ENCODE peak calls at places on chromosomes 7 and 10, in four cellular contexts. L is lower lobe of right lung, C is SK-N-SH, D is foreskin keratinocyte. H is an unnamed sample.

GRCh38 chr7:29884399-29885272 is 78.3 kb downstream of the WIPF3 start:
- DNase-seq in C (peak), D (peak), L (no peak), H (peak)

GRCh38 chr10:1366811-1367425 is 310.7 kb downstream of the WDR37 start:
- DNase-seq in L (no peak), C (peak), D (no peak), H (no peak)

GRCh38 chr10:35335718-35336083 is 608 bp upstream of the CCNY start:
- DNase-seq in L (peak), D (peak), C (no peak), H (no peak)

GRCh38 chr10:129658673-129659072 is 191.6 kb downstream of the MGMT start:
- DNase-seq in D (no peak), L (no peak), C (no peak), H (no peak)

GRCh38 chr7:106895246-106895864 is 30.3 kb downstream of the PIK3CG start:
- DNase-seq in D (no peak), L (no peak), C (no peak), H (no peak)

GRCh38 chr10:17669185-17669872 is 25.4 kb downstream of the STAM start:
- DNase-seq in L (no peak), C (no peak), D (no peak), H (no peak)

GRCh38 chr10:43304687-43305333 is 37.9 kb upstream of the RASGEF1A start:
- DNase-seq in C (peak), L (peak), D (no peak), H (no peak)

GRCh38 chr10:117094856-117095255 is 43.2 kb downstream of the VAX1 start:
- DNase-seq in D (no peak), C (no peak), L (no peak), H (no peak)

GRCh38 chr10:94088926-94089381 is 95.2 kb downstream of the PLCE1 start:
- DNase-seq in C (no peak), L (no peak), D (no peak), H (no peak)

GRCh38 chr10:113053881-113054280 is 103.8 kb downstream of the TCF7L2 start:
- DNase-seq in C (no peak), L (no peak), D (peak), H (no peak)

GRCh38 chr10:125199261-125199660 is 38.9 kb upstream of the CTBP2 start:
- DNase-seq in C (no peak), L (no peak), D (no peak), H (no peak)

GRCh38 chr10:113158183-113158582 is 208.1 kb downstream of the TCF7L2 start:
- DNase-seq in D (no peak), C (peak), L (no peak), H (peak)

GRCh38 chr7:54961391-54961790 is 57.4 kb upstream of the EGFR start:
- DNase-seq in L (no peak), C (no peak), D (peak), H (peak)

GRCh38 chr7:114650491-114650890 is 235.9 kb downstream of the FOXP2 start:
- DNase-seq in C (no peak), L (no peak), D (no peak), H (no peak)

GRCh38 chr10:20935926-20936325 is 38.8 kb upstream of the NEBL start:
- DNase-seq in D (no peak), C (no peak), L (no peak), H (no peak)

GRCh38 chr10:70378122-70378521 is 4.3 kb downstream of the LRRC20 start:
- DNase-seq in D (peak), C (no peak), L (no peak), H (peak)

GRCh38 chr10:37754538-37755323 is 102.7 kb downstream of the ZNF248 start:
- DNase-seq in C (peak), L (no peak), D (peak), H (peak)

GRCh38 chr7:50142421-50143113 is 49.5 kb upstream of the ZPBP start:
- DNase-seq in C (no peak), D (peak), L (no peak), H (no peak)

GRCh38 chr7:5420841-5421625 is 2.6 kb downstream of the TNRC18 start:
- DNase-seq in L (peak), D (no peak), C (peak), H (no peak)

GRCh38 chr7:33710608-33711007 is 194.7 kb upstream of the BMPER start:
- DNase-seq in D (no peak), C (no peak), L (no peak), H (no peak)

GRCh38 chr10:55183993-55184392 is 383.0 kb upstream of the PCDH15 start:
- DNase-seq in C (no peak), L (no peak), D (peak), H (no peak)

GRCh38 chr7:70417061-70417655 is 714.8 kb upstream of the GALNT17 start:
- DNase-seq in D (no peak), L (no peak), C (peak), H (no peak)

GRCh38 chr10:123804716-123805115 is 86.9 kb downstream of the CPXM2 start:
- DNase-seq in C (no peak), L (no peak), D (no peak), H (no peak)

DNA sequence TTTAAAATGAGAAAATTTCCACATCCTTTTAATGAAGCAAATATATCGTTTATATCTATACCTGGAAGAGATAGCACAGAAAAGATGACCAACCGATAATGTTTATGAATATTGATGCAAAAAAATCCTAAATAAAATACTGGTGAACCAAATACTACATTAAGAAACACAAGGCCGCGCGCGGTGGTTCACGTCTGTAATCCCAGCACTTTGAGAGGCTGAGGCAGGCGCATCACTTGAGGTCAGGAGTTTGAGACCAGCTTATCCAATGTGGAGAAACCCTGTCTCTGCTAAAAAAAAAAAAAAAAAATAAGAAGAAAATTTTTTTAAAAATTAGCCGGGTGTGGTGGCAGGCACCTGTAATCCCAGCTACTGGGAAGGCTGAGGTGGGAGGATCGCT is 25.8 kb downstream of the SHH start:
- DNase-seq in C (no peak), D (no peak), L (no peak), H (no peak)
- H3K27ac ChIP-seq in C (no peak), D (no peak), L (no peak), H (no peak)

DNA sequence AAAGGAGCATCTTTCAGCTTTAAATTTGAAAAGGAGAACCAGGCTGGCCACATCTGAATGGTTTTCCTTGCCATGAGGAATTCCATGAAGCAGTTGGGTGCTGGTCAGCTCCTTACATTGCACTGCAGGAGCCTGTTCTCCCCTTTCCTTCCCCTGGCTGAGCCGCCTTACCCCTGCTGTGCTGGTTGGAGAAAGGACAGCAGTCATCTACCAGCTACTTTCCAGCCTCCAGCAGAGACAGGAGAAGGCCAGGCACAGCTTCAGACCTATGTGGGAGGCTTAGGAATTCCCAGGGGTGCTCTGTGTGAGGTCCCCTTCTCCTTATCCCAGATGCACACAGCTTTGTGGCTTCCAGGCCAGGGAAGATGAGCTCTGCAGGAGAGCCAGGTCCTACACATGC is 4.7 kb downstream of the C10orf71 start:
- DNase-seq in D (no peak), L (no peak), C (no peak), H (no peak)
- TF ChIP-seq CTCF in D (no peak), L (no peak), C (no peak), H (no peak)

DNA sequence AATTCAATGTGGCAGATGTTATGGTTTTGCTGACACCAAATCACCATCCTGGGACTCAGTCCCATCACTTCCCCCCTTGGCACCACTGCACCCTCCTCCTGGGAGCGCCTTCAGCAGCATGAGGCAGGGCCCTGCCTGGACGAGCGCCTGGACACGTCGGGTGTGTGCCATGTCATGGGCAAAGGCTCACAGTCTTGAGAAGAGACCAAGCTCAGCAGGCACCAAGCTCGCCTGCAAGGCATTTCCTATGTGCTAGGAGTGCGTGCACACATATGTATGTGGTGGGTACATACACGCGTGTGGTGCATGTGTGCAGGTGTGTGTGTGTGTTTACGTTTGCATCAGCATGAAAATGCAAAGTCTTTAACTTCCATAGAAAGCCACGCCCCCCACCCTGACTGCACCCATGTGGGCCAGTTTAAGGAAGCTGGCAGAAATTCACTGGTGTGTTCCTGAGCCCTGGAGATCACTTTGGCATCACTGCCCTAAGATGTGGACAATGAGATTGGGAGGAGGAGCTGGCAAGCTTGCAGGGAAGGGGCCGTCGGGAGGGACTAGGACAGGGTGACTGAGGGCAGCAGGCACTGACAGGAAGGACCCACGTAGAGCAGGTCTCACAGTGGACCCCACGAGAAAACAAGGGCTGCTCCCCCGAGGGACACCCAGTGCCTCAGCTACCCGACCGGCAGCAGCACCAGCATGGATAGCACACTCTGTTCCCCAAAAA is 169.9 kb upstream of the PPP2R2D start:
- DNase-seq in D (no peak), L (no peak), C (peak), H (no peak)
- H3K27ac ChIP-seq in D (no peak), L (no peak), C (no peak), H (no peak)

DNA sequence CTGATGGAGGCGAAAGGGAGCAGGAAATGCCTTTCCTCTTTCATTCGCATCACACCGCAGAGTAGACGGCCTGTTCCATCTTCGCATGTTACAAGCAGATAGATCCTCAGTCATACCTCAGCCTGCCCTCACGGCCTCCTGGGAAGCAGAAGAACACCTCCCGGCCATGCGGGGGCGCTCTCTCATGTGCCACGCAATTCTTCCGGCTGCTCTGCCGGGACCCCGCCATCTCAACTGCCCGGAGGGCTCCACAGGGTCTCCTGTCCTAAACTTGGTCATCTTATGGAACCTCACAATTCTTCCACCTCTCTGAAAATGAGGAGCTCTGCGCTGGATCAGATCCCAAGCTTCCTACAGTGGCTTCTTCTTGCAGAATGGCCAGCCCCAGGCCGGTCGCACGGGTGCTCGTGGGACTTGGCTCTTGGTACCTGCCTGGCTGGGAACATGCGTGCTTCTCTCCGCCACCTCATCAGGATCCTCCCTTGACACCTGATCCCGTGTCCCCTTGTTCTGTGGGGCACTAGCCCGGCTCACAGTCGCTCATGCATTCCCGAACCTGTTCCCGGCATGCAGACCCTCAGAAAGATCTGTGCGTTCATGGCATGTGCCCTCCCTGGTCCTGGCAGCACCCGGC is 262.8 kb upstream of the SHH start:
- DNase-seq in L (no peak), C (no peak), D (no peak), H (no peak)
- TF ChIP-seq CTCF in L (no peak), C (peak), D (no peak), H (no peak)

GRCh38 chr7:129739427-129739826 is 127.9 kb downstream of the NRF1 start:
- DNase-seq in C (no peak), D (peak), L (no peak), H (no peak)

GRCh38 chr7:129742267-129742666 is 130.7 kb downstream of the NRF1 start:
- DNase-seq in D (no peak), C (no peak), L (no peak), H (no peak)

GRCh38 chr7:129741011-129741410 is 129.5 kb downstream of the NRF1 start:
- DNase-seq in C (no peak), D (no peak), L (no peak), H (no peak)

GRCh38 chr7:129740574-129740973 is 129.1 kb downstream of the NRF1 start:
- DNase-seq in D (no peak), C (no peak), L (no peak), H (no peak)

GRCh38 chr7:129741743-129742213 is 130.3 kb downstream of the NRF1 start:
- DNase-seq in D (no peak), L (no peak), C (peak), H (no peak)
- H3K27ac ChIP-seq in D (no peak), L (no peak), C (peak), H (no peak)

DNA sequence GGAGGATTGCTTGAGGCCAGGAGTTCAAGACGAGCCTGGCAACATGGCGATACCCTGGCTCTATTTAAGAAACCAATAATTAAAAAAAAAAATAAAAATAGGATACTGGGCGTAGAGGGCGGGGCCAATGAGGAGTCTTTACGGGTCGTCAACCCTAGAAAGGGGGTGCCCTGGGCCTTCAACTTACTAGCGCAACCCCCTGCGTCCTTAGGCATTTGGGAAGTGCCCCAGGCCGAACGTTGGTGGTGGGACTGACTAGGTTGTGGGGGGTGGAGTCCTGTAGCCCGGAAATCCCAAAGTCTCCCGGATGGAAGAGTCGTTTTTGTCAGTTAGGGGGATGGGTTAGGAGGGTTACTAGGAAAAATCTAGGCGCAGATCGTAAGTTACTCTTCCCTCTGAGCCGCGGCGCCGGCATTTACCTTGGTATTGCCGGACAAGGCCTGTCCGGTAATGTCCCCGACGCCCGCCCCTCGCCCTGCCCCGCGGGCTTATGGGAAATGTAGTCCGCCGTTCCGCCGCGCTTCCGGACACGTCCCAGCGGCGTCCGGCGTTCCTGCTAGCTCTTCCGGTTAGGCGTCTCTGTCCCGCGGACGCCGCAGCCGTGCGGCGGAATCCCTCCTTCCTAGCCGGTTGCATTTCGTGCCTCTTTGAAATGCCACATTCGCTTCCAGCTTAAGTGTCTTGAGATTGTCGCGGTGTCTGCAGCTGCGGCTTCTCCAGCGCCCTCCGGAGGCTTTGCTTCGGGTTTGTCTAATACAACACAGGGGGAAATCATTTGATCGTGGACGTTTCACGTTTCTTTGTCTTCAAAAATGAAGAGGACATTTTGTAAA is 1.3 kb upstream of the ACBD5 start:
- DNase-seq in C (peak), L (peak), D (peak), H (peak)
- TF ChIP-seq CTCF in C (peak), L (no peak), D (peak), H (peak)

H was measured in RWPE1.